ENCODE peak calls at places on chromosome 10, in six cellular contexts. A is mucosa of descending colon; I is fibroblast of mammary gland; H is DMS153; Z is stimulated activated CD4-positive, alpha-beta T cell treated with anti-CD3 and anti-CD28 coated beads, Interleukin-2, amount 100 ng/mL, for 48 hours; N is hippocampal formation. D is an unnamed sample.
A peak's percentile ranks its signal among the peaks of the same experiment; 100 is the strongest.

GRCh38 chr10:125172694-125173093 is 12.3 kb upstream of the CTBP2 start:
- DNase-seq in Z (no peak), N (no peak), I (no peak), A (no peak), H (no peak), D (no peak)

GRCh38 chr10:48604408-48605263 is at the start of gene ARHGAP22:
- DNase-seq in N (no peak), A (peak; percentile 47), Z (no peak), I (peak; percentile 49), H (no peak), D (peak; percentile 57)

GRCh38 chr10:12606461-12606860 is 257.1 kb downstream of the CAMK1D start:
- DNase-seq in I (no peak), Z (no peak), A (peak; percentile 76), H (no peak), N (no peak), D (no peak)

GRCh38 chr10:37684765-37685164 is 172.6 kb downstream of the ZNF248 start:
- DNase-seq in N (no peak), A (no peak), H (no peak), I (no peak), Z (no peak), D (no peak)

GRCh38 chr10:69007260-69007659 is 18.7 kb downstream of the KIFBP start:
- DNase-seq in I (no peak), H (no peak), A (no peak), Z (no peak), N (no peak), D (no peak)

GRCh38 chr10:58465641-58466040 is 47.0 kb upstream of the BICC1 start:
- DNase-seq in A (no peak), H (no peak), N (no peak), Z (no peak), I (peak; percentile 22), D (no peak)

GRCh38 chr10:31063839-31064238 is 32.2 kb upstream of the ZNF438 start:
- DNase-seq in H (no peak), N (no peak), Z (no peak), A (no peak), I (peak; percentile 53), D (no peak)

GRCh38 chr10:58919927-58920654 is 256.4 kb upstream of the PHYHIPL start:
- DNase-seq in N (no peak), H (peak; percentile 36), Z (no peak), A (no peak), I (peak; percentile 89), D (no peak)

GRCh38 chr10:8600192-8600591 is 545.7 kb downstream of the GATA3 start:
- DNase-seq in H (no peak), Z (no peak), I (no peak), A (no peak), N (no peak), D (no peak)

GRCh38 chr10:121772890-121773289 is 154.9 kb downstream of the ATE1 start:
- DNase-seq in Z (no peak), H (no peak), A (no peak), I (no peak), N (no peak), D (no peak)

GRCh38 chr10:102422586-102423129 is 2.0 kb downstream of the FBXL15 start:
- DNase-seq in A (peak; percentile 90), N (no peak), Z (no peak), I (peak; percentile 69), H (peak; percentile 8), D (peak; percentile 43)

GRCh38 chr10:102511562-102512274 is 7.9 kb downstream of the SUFU start:
- DNase-seq in N (no peak), H (no peak), Z (no peak), I (no peak), A (peak; percentile 13), D (no peak)

GRCh38 chr10:47400786-47401185 is 16.7 kb upstream of the ZNF488 start:
- DNase-seq in A (no peak), I (no peak), H (no peak), N (no peak), Z (no peak), D (no peak)

GRCh38 chr10:72912715-72913114 is 19.2 kb downstream of the OIT3 start:
- DNase-seq in H (no peak), Z (no peak), N (no peak), I (no peak), A (no peak), D (no peak)

GRCh38 chr10:132329565-132330485 is 2.2 kb upstream of the LRRC27 start:
- DNase-seq in H (no peak), Z (peak; percentile 17), N (no peak), I (peak; percentile 63), A (peak; percentile 30), D (no peak)

GRCh38 chr10:119478111-119479047 is 64.1 kb downstream of the RGS10 start:
- DNase-seq in I (no peak), N (no peak), A (no peak), Z (no peak), H (no peak), D (no peak)

GRCh38 chr10:89963446-89964102 is 262.2 kb downstream of the KIF20B start:
- DNase-seq in Z (no peak), I (peak; percentile 16), N (no peak), A (no peak), H (no peak), D (no peak)

GRCh38 chr10:131456411-131456810 is 144.9 kb upstream of the TCERG1L start:
- DNase-seq in N (no peak), A (no peak), Z (no peak), H (no peak), I (no peak), D (no peak)

GRCh38 chr10:125411724-125412123 is 251.4 kb upstream of the CTBP2 start:
- DNase-seq in H (no peak), N (no peak), A (no peak), I (peak; percentile 97), Z (no peak), D (no peak)

GRCh38 chr10:130807096-130807495 is 504.4 kb downstream of the TCERG1L start:
- DNase-seq in Z (no peak), H (no peak), A (no peak), N (no peak), I (no peak), D (no peak)

GRCh38 chr10:47283101-47283630 is 16.8 kb upstream of the GDF10 start:
- DNase-seq in Z (no peak), A (no peak), I (no peak), N (no peak), H (no peak), D (no peak)

GRCh38 chr10:1678084-1678483 is 59.2 kb downstream of the ADARB2 start:
- DNase-seq in A (no peak), H (no peak), I (no peak), Z (no peak), N (no peak), D (no peak)

GRCh38 chr10:67386260-67386659 is 309.7 kb downstream of the CTNNA3 start:
- DNase-seq in I (no peak), N (no peak), Z (no peak), H (no peak), A (no peak), D (no peak)

GRCh38 chr10:132281915-132282666 is 25.7 kb downstream of the STK32C start:
- DNase-seq in A (no peak), I (no peak), N (no peak), Z (no peak), H (peak; percentile 86), D (no peak)

GRCh38 chr10:124985162-124985561 is 43.2 kb downstream of the ZRANB1 start:
- DNase-seq in I (no peak), Z (no peak), A (no peak), N (no peak), H (no peak), D (no peak)

GRCh38 chr10:4656576-4657194 is 169.3 kb upstream of the AKR1E2 start:
- DNase-seq in I (peak; percentile 86), H (no peak), N (peak; percentile 59), Z (peak; percentile 25), A (peak; percentile 64), D (peak; percentile 30)

GRCh38 chr10:117431160-117431559 is 55.9 kb upstream of the PDZD8 start:
- DNase-seq in A (no peak), Z (no peak), I (peak; percentile 76), N (peak; percentile 20), H (no peak), D (no peak)

GRCh38 chr10:115918812-115919211 is 354.2 kb downstream of the GFRA1 start:
- DNase-seq in I (peak; percentile 20), A (no peak), Z (no peak), N (no peak), H (no peak), D (no peak)

GRCh38 chr10:89074120-89074519 is 83.5 kb downstream of the FAS start:
- DNase-seq in I (peak; percentile 59), N (no peak), A (no peak), H (no peak), Z (no peak), D (no peak)

GRCh38 chr10:123146013-123146891 is 1.7 kb upstream of the HMX2 start:
- DNase-seq in N (no peak), H (no peak), A (no peak), Z (no peak), I (no peak), D (no peak)